ENCODE peak calls at places on chromosomes 13 and 19, in seven cellular contexts. R is GM12878, U is tibial nerve, A is breast epithelium, X is IMR-90, D is prostate gland, P is ovary. O is an unnamed sample.

GRCh38 chr19:38658462-38659306 is 11.2 kb downstream of the ACTN4 start:
- DNase-seq in R (no peak), U (no peak), A (peak), X (peak), D (peak), P (peak), O (peak)

GRCh38 chr13:113091891-113092775 is 13.5 kb upstream of the F7 start:
- DNase-seq in R (no peak), U (no peak), A (no peak), X (no peak), D (no peak), P (no peak), O (no peak)

GRCh38 chr19:262125-262524 is 29.1 kb downstream of the PLPP2 start:
- DNase-seq in R (no peak), U (no peak), A (no peak), X (no peak), D (no peak), P (no peak), O (no peak)

GRCh38 chr19:38263696-38264485 is 482 bp upstream of the SPINT2 start:
- DNase-seq in R (no peak), U (no peak), A (peak), X (peak), D (peak), P (peak), O (peak)

GRCh38 chr19:34402074-34402600 is 2.1 kb upstream of the PDCD2L start:
- DNase-seq in R (no peak), U (no peak), A (no peak), X (no peak), D (no peak), P (no peak), O (no peak)

GRCh38 chr13:24252136-24252535 is 57.2 kb upstream of the C1QTNF9 start:
- DNase-seq in R (no peak), U (no peak), A (no peak), X (no peak), D (no peak), P (no peak), O (no peak)

GRCh38 chr13:95494082-95494681 is 58.3 kb upstream of the CLDN10 start:
- DNase-seq in R (no peak), U (peak), A (no peak), X (peak), D (peak), P (no peak), O (peak)

GRCh38 chr13:77516342-77516789 is 19.1 kb upstream of the SCEL start:
- DNase-seq in R (no peak), U (no peak), A (no peak), X (peak), D (no peak), P (no peak), O (no peak)

GRCh38 chr19:41352279-41352608 is 1.5 kb downstream of the TGFB1 start:
- DNase-seq in R (no peak), U (no peak), A (no peak), X (no peak), D (no peak), P (no peak), O (no peak)

GRCh38 chr13:113121928-113122420 is 625 bp upstream of the F10 start:
- DNase-seq in R (no peak), U (no peak), A (no peak), X (no peak), D (no peak), P (peak), O (no peak)

GRCh38 chr13:96214804-96215445 is 125.0 kb downstream of the HS6ST3 start:
- DNase-seq in R (no peak), U (no peak), A (no peak), X (no peak), D (no peak), P (no peak), O (peak)

GRCh38 chr13:81048026-81048461 is 707.1 kb upstream of the SPRY2 start:
- DNase-seq in R (peak), U (no peak), A (no peak), X (no peak), D (no peak), P (no peak), O (no peak)

GRCh38 chr13:106533940-106534843 is 1.3 kb downstream of the EFNB2 start:
- DNase-seq in R (no peak), U (peak), A (no peak), X (peak), D (peak), P (peak), O (peak)

GRCh38 chr13:25963681-25964080 is 88.1 kb downstream of the SHISA2 start:
- DNase-seq in R (no peak), U (no peak), A (no peak), X (no peak), D (no peak), P (no peak), O (no peak)

GRCh38 chr19:1041835-1042685 is 2.2 kb downstream of the ABCA7 start:
- DNase-seq in R (no peak), U (no peak), A (no peak), X (no peak), D (no peak), P (no peak), O (peak)

GRCh38 chr19:10115392-10116084 is 4.0 kb downstream of the P2RY11 start:
- DNase-seq in R (no peak), U (no peak), A (no peak), X (no peak), D (no peak), P (no peak), O (no peak)

GRCh38 chr19:10105241-10106099 is 692 bp upstream of the PPAN start:
- DNase-seq in R (peak), U (no peak), A (no peak), X (no peak), D (no peak), P (no peak), O (no peak)

GRCh38 chr13:21176195-21176981 is at the start of the genes MRPL57 and SKA3:
- DNase-seq in R (peak), U (peak), A (peak), X (peak), D (peak), P (peak), O (peak)

GRCh38 chr19:29943615-29944014 is 1.6 kb downstream of the URI1 start:
- DNase-seq in R (no peak), U (no peak), A (no peak), X (no peak), D (no peak), P (no peak), O (no peak)

GRCh38 chr19:5844456-5845433 is 5.2 kb upstream of the FUT6 start:
- DNase-seq in R (no peak), U (no peak), A (no peak), X (no peak), D (no peak), P (no peak), O (no peak)

GRCh38 chr19:5851302-5851701 is at the start of gene FUT3:
- DNase-seq in R (no peak), U (no peak), A (peak), X (no peak), D (no peak), P (no peak), O (peak)

GRCh38 chr19:5850743-5851293 is 431 bp downstream of the FUT3 start:
- DNase-seq in R (no peak), U (no peak), A (peak), X (peak), D (no peak), P (peak), O (peak)

GRCh38 chr19:5850189-5850588 is 1.1 kb downstream of the FUT3 start:
- DNase-seq in R (no peak), U (no peak), A (no peak), X (no peak), D (no peak), P (no peak), O (no peak)
- TF ChIP-seq POLR2A in R (no peak), U (no peak), A (no peak), X (no peak), D (no peak), P (no peak), O (no peak)

DNA sequence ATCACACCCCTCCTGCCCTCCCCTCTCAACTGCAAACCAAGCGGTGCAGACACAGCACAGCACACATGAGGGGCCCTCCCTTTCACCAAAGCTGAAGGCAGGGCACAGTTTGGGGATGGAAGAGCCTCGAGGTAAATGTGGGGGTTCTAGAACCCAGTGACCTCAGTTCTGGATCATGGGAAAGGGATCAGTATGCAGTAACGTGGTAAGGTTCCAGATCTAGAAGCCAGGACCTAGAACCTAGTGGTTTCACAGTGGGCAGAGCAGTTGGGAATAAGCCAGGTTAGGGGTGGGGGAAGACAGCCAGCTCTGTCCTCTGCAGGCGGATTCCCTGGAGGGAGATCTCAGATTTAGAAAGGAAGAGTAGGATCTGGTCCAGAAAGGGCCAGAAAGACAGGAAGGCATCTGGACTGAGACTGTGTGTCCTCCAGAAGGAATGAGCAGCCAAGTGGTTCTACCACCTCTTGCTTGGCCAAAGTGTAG is 3.1 kb downstream of the FTL start:
- DNase-seq in R (no peak), U (no peak), A (no peak), X (peak), D (no peak), P (no peak), O (no peak)
- TF ChIP-seq POLR2A in R (no peak), U (no peak), A (no peak), X (peak), D (no peak), P (no peak), O (no peak)

GRCh38 chr13:41008349-41008980 is 10.7 kb downstream of the ELF1 start:
- DNase-seq in R (no peak), U (no peak), A (no peak), X (peak), D (no peak), P (no peak), O (no peak)
- TF ChIP-seq POLR2A in R (no peak), U (no peak), A (no peak), X (no peak), D (no peak), P (no peak), O (no peak)

GRCh38 chr19:32337176-32337808 is 8.1 kb upstream of the ZNF507 start:
- DNase-seq in R (no peak), U (no peak), A (no peak), X (no peak), D (no peak), P (no peak), O (no peak)
- TF ChIP-seq POLR2A in R (no peak), U (no peak), A (no peak), X (no peak), D (no peak), P (no peak), O (no peak)

GRCh38 chr19:12985049-12985776 is 10.1 kb upstream of the NFIX start:
- DNase-seq in R (no peak), U (peak), A (peak), X (peak), D (no peak), P (no peak), O (peak)
- TF ChIP-seq POLR2A in R (no peak), U (peak), A (no peak), X (no peak), D (no peak), P (no peak), O (peak)

DNA sequence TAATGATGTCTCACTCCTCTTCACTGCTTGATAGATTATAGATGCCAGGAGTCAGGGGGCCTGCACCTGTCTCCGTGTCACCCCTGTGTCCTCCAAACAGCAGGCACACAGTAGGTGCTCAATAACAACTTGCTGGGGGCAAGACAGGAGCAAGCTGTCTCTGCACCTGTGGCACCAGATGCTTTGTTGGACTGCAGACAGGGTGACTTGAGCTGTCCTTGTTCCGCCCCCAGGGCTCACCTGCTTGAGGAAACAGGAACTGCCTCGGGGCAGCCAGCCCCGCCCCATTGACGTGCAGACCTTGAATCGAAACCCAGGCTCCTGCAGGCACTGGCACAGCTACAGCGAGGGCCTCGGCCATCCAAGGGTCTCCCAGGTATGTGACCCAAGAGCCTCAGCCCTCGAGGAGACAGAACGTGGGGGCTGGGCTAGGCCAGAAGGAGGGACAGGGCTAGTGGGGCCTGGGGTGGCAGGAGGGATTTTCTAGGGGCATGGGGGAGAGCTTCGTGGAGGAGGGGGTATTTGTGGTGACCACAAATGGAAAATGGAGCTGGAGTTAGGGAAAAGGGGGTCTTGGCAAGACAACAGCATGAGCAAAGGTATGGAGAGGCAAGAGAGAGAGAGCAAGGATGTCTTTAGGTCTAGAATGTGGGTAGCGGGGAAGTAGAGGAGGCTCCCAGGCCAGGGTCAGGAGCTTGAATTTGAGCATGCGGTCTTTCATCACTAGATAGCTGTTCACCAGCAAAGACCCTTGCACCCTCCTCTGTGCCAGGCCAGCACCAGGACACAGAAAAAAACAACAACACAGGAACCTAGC is at the start of gene HSH2D:
- DNase-seq in R (peak), U (no peak), A (peak), X (no peak), D (peak), P (no peak), O (peak)
- TF ChIP-seq POLR2A in R (peak), U (no peak), A (no peak), X (no peak), D (peak), P (no peak), O (peak)

DNA sequence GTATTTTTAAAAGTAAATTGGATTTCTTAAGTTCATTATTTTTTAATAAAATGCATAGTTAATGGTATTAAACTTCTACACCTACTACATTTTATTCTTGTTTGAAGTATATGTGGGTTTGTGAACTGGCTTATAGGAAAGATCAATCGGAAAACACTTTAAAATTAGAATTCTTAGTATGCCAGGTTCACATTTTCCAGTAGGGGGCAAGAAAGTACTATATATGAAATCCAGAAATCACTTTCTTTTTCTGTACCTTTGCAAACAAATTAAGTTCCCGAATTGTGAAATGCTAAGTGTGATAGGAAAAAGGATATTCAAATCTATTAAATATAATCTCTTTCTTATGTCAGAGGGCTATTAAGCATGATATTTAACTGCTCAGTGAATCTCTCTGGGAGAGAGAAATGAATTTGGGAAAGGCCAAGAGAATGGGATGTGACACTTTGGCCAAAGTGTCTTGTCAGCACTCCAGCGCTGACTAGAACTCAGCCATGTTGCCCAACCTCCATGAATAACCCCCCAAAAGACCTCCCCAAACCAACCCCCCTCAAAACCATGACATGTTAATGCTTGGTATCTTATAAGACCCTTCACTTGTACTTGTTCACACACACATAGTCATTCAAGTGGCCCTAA is 122.6 kb upstream of the SLC10A2 start:
- DNase-seq in R (no peak), U (no peak), A (no peak), X (no peak), D (no peak), P (no peak), O (no peak)
- TF ChIP-seq POLR2A in R (no peak), U (no peak), A (no peak), X (no peak), D (no peak), P (no peak), O (no peak)

DNA sequence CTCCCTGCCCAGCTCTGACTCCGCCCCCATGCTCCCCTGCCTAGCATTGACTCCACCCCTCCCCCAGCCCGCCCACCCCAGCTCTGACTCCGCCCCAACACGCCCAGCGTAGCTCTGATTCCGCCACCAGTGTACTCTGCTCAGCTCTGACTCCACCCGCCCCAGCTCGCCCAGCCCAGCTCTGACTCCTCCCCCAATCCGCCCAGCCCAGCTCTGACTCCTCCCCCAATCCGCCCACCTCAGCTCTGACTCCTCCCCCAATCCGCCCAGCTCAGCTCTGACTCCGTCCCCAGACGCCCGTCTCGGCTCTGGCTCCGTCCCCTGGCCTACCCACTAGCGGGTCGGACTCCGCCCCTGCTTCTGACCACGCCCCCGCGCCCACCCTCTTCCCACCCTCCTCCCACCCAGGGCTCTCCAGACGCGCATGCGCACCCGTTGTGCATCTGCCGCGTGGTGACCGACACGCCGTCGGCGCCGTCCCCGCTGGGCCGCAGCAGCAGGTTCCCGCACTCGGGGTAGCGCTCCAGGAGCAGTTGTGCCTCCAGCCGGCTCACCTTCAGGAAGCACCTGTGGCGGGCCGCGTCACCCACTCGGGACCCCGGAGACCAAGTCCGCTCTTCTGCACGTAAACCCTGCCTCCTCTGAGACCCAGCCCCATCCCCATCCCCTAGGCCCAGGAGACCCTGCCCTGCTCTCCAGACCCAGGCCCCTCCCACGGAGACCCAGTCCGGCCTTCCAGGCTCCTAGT is 10.2 kb downstream of the STAP2 start:
- DNase-seq in R (peak), U (peak), A (peak), X (peak), D (peak), P (peak), O (peak)
- TF ChIP-seq POLR2A in R (peak), U (no peak), A (peak), X (no peak), D (no peak), P (peak), O (peak)

DNA sequence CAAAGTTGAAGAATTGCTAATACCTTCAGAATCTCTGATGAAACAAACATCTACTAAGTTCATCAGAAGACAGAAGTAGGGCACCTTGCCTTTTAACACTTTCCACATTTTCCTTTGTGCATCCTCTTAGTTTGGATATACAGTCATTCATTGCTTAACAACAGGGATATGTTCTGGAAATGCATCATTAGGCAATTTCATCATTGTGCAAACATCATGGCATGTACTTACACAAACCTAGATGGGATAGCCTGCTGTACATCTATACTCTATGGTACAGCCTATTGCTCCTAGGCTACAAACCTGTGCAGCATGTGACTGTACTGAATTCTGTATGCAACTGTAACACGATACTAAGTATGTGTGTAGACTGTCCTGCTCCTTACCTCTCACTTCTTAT is 169.8 kb downstream of the SUCLA2 start:
- DNase-seq in R (no peak), U (no peak), A (no peak), X (peak), D (no peak), P (no peak), O (no peak)
- TF ChIP-seq POLR2A in R (no peak), U (no peak), A (no peak), X (no peak), D (no peak), P (no peak), O (no peak)

O was measured in body of pancreas.